ENCODE peak calls at places on chromosomes 16 and 17, in ten cellular contexts. W, Q, B, P, F, T, G, R, U and J are unnamed samples.

GRCh38 chr17:52681486-52681885 is 523.0 kb upstream of the CA10 start:
- DNase-seq in Q (no peak), U (no peak), P (no peak), R (no peak), T (no peak), W (peak), B (no peak), G (no peak), F (no peak), J (no peak)

GRCh38 chr16:1762196-1762878 is 9.0 kb downstream of the NME3 start:
- DNase-seq in T (no peak), R (no peak), Q (no peak), W (no peak), P (no peak), F (no peak), U (no peak), B (no peak), G (no peak), J (no peak)

GRCh38 chr16:88685156-88686061 is 898 bp downstream of the SNAI3 start:
- DNase-seq in T (no peak), U (no peak), W (no peak), G (peak), R (no peak), F (no peak), B (peak), Q (peak), P (no peak), J (peak)

GRCh38 chr16:48574148-48574547 is 35.8 kb downstream of the N4BP1 start:
- DNase-seq in R (no peak), G (no peak), F (no peak), Q (no peak), B (no peak), P (no peak), W (no peak), T (no peak), U (no peak), J (no peak)

GRCh38 chr17:7881655-7882054 is 6.9 kb upstream of the CHD3 start:
- DNase-seq in B (no peak), Q (no peak), T (no peak), R (peak), U (no peak), F (no peak), W (peak), P (no peak), G (no peak), J (no peak)

GRCh38 chr16:9567674-9568073 is 476.2 kb downstream of the HAPSTR1 start:
- DNase-seq in W (no peak), R (no peak), B (no peak), T (no peak), P (no peak), F (no peak), G (no peak), U (no peak), Q (peak), J (no peak)

GRCh38 chr17:56699186-56699895 is 105.8 kb downstream of the NOG start:
- DNase-seq in G (peak), P (peak), T (peak), W (no peak), R (peak), Q (no peak), U (peak), B (no peak), F (peak), J (no peak)

GRCh38 chr16:12572316-12572985 is 231.2 kb downstream of the CPPED1 start:
- DNase-seq in G (no peak), T (no peak), U (no peak), W (no peak), Q (no peak), R (no peak), B (no peak), P (no peak), F (no peak), J (no peak)

GRCh38 chr16:27935076-27935475 is 128.4 kb downstream of the GSG1L start:
- DNase-seq in B (no peak), T (no peak), Q (no peak), F (no peak), P (no peak), G (no peak), U (no peak), W (no peak), R (no peak), J (no peak)

GRCh38 chr17:28908640-28909098 is 5.8 kb upstream of the DHRS13 start:
- DNase-seq in U (no peak), G (no peak), W (no peak), R (no peak), P (no peak), T (no peak), Q (no peak), B (no peak), F (peak), J (no peak)

GRCh38 chr17:72455562-72455961 is 334.7 kb downstream of the SOX9 start:
- DNase-seq in U (no peak), G (no peak), B (no peak), T (no peak), F (no peak), R (no peak), Q (no peak), W (no peak), P (no peak), J (no peak)

GRCh38 chr17:39787038-39787437 is 49.3 kb downstream of the GRB7 start:
- DNase-seq in W (peak), Q (no peak), U (no peak), P (no peak), B (no peak), T (no peak), G (no peak), F (no peak), R (no peak), J (no peak)

GRCh38 chr16:81554993-81555392 is 110.4 kb downstream of the CMIP start:
- DNase-seq in W (no peak), Q (no peak), U (no peak), T (no peak), G (no peak), F (no peak), B (no peak), P (no peak), R (no peak), J (no peak)

GRCh38 chr16:80323187-80323807 is 217.5 kb upstream of the DYNLRB2 start:
- DNase-seq in U (no peak), P (no peak), R (no peak), F (no peak), B (no peak), T (no peak), Q (no peak), G (no peak), W (no peak), J (no peak)

GRCh38 chr16:89801800-89802199 is 14.6 kb downstream of the FANCA start:
- DNase-seq in Q (no peak), T (no peak), P (no peak), W (no peak), R (no peak), U (no peak), F (no peak), B (no peak), G (no peak), J (no peak)

GRCh38 chr16:13829712-13830304 is 90.1 kb upstream of the ERCC4 start:
- DNase-seq in P (no peak), W (no peak), F (no peak), B (no peak), T (no peak), U (no peak), R (no peak), G (no peak), Q (no peak), J (no peak)

GRCh38 chr16:28087675-28088285 is 24.3 kb upstream of the GSG1L start:
- DNase-seq in B (no peak), G (no peak), T (no peak), R (no peak), U (no peak), Q (no peak), F (no peak), W (no peak), P (no peak), J (no peak)

GRCh38 chr16:67539271-67539670 is 10.6 kb downstream of the RIPOR1 start:
- DNase-seq in R (no peak), G (no peak), Q (no peak), T (no peak), U (no peak), P (no peak), F (no peak), W (no peak), B (no peak), J (no peak)

GRCh38 chr17:5883775-5884665 is 186.2 kb upstream of the WSCD1 start:
- DNase-seq in F (peak), G (no peak), B (no peak), T (peak), Q (no peak), P (no peak), R (peak), U (no peak), W (no peak), J (no peak)

GRCh38 chr16:678858-679807 is 1.1 kb upstream of the STUB1 start:
- DNase-seq in T (peak), Q (peak), G (peak), W (peak), P (peak), R (peak), F (no peak), U (peak), B (no peak), J (peak)

GRCh38 chr17:79799174-79799537 is 2.3 kb upstream of the CBX8 start:
- DNase-seq in Q (no peak), G (no peak), P (no peak), U (no peak), F (no peak), R (peak), W (no peak), B (no peak), T (no peak), J (no peak)

GRCh38 chr17:75308732-75309629 is 19.7 kb upstream of the SLC25A19 start:
- DNase-seq in P (peak), W (no peak), Q (no peak), G (no peak), T (peak), U (no peak), B (no peak), R (no peak), F (no peak), J (no peak)

GRCh38 chr17:39737331-39737760 is 392 bp upstream of the GRB7 start:
- DNase-seq in F (no peak), U (no peak), T (no peak), B (no peak), W (no peak), R (no peak), G (no peak), P (peak), Q (no peak), J (no peak)

GRCh38 chr16:81745704-81746558 is 33.2 kb upstream of the PLCG2 start:
- DNase-seq in B (peak), G (peak), R (peak), Q (peak), P (peak), U (peak), W (peak), T (no peak), F (no peak), J (peak)

GRCh38 chr17:34420254-34420766 is 57.3 kb upstream of the CCL1 start:
- DNase-seq in Q (peak), F (peak), G (peak), U (peak), B (peak), R (peak), P (peak), W (peak), T (peak), J (peak)

GRCh38 chr17:66910651-66911285 is 53.7 kb upstream of the CACNG4 start:
- DNase-seq in Q (no peak), B (no peak), R (no peak), F (no peak), T (no peak), W (no peak), G (no peak), P (no peak), U (no peak), J (no peak)

GRCh38 chr17:43906951-43907424 is 348 bp downstream of the MPP2 start:
- DNase-seq in P (no peak), T (no peak), B (no peak), G (no peak), F (no peak), Q (no peak), U (no peak), R (peak), W (no peak), J (no peak)

GRCh38 chr16:2856061-2856670 is 1.8 kb downstream of the PRSS22 start:
- DNase-seq in T (no peak), R (peak), Q (peak), W (no peak), P (no peak), U (no peak), B (no peak), G (peak), F (no peak), J (peak)

GRCh38 chr16:79767597-79768280 is 167.2 kb upstream of the MAF start:
- DNase-seq in G (no peak), W (no peak), R (no peak), U (no peak), B (peak), Q (no peak), T (no peak), F (no peak), P (peak), J (no peak)

GRCh38 chr16:4067262-4068001 is 48.8 kb downstream of the ADCY9 start:
- DNase-seq in Q (no peak), W (no peak), B (no peak), P (no peak), U (no peak), T (no peak), R (no peak), F (no peak), G (no peak), J (no peak)